ENCODE peak calls at places on chromosomes 6 and 20, in ten cellular contexts. D, H, Z, X, B, A, J, G, P and R are unnamed samples.

GRCh38 chr6:120056085-120056484 is 706.5 kb upstream of the MAN1A1 start:
- DNase-seq in D (no peak), H (no peak), Z (no peak), X (peak), B (peak), A (peak), J (no peak), G (no peak), P (peak), R (peak)

GRCh38 chr6:111763381-111763780 is 109.9 kb downstream of the FYN start:
- DNase-seq in D (no peak), H (peak), Z (no peak), X (no peak), B (no peak), A (peak), J (no peak), G (peak), P (no peak), R (no peak)

GRCh38 chr6:27753668-27754407 is 158.4 kb downstream of the OR2B2 start:
- DNase-seq in D (peak), H (no peak), Z (peak), X (peak), B (peak), A (peak), J (no peak), G (peak), P (peak), R (peak)

GRCh38 chr20:4135385-4136077 is 120.2 kb upstream of the RNF24 start:
- DNase-seq in D (peak), H (peak), Z (no peak), X (no peak), B (peak), A (peak), J (no peak), G (peak), P (no peak), R (peak)

GRCh38 chr6:107192739-107193296 is 77.5 kb upstream of the BEND3 start:
- DNase-seq in D (no peak), H (no peak), Z (no peak), X (no peak), B (no peak), A (no peak), J (no peak), G (no peak), P (no peak), R (no peak)

GRCh38 chr6:38542031-38542430 is 97.7 kb downstream of the BTBD9 start:
- DNase-seq in D (no peak), H (no peak), Z (no peak), X (no peak), B (no peak), A (peak), J (no peak), G (peak), P (no peak), R (peak)

GRCh38 chr6:37698264-37699137 is 818 bp upstream of the MDGA1 start:
- DNase-seq in D (peak), H (no peak), Z (peak), X (peak), B (peak), A (peak), J (no peak), G (peak), P (peak), R (no peak)

GRCh38 chr6:39260953-39261352 is 31.7 kb upstream of the KCNK5 start:
- DNase-seq in D (no peak), H (no peak), Z (no peak), X (no peak), B (no peak), A (no peak), J (no peak), G (no peak), P (no peak), R (no peak)

GRCh38 chr6:111552241-111552744 is 53.4 kb downstream of the TRAF3IP2 start:
- DNase-seq in D (peak), H (peak), Z (peak), X (peak), B (peak), A (peak), J (no peak), G (peak), P (peak), R (peak)

GRCh38 chr6:46584586-46584985 is 68.0 kb downstream of the CYP39A1 start:
- DNase-seq in D (no peak), H (no peak), Z (no peak), X (no peak), B (no peak), A (peak), J (no peak), G (no peak), P (no peak), R (peak)

GRCh38 chr6:24858154-24858801 is 59.6 kb upstream of the ARMH2 start:
- DNase-seq in D (no peak), H (no peak), Z (no peak), X (no peak), B (no peak), A (peak), J (no peak), G (no peak), P (no peak), R (peak)

GRCh38 chr20:50285376-50286173 is 94.9 kb downstream of the CEBPB start:
- DNase-seq in D (peak), H (no peak), Z (peak), X (no peak), B (no peak), A (peak), J (no peak), G (peak), P (no peak), R (peak)

GRCh38 chr6:3359091-3359752 is 97.6 kb downstream of the SLC22A23 start:
- DNase-seq in D (no peak), H (no peak), Z (no peak), X (no peak), B (no peak), A (no peak), J (no peak), G (peak), P (no peak), R (no peak)

GRCh38 chr20:58327211-58327610 is 17.7 kb downstream of the RAB22A start:
- DNase-seq in D (no peak), H (no peak), Z (no peak), X (no peak), B (no peak), A (no peak), J (no peak), G (no peak), P (no peak), R (no peak)

GRCh38 chr6:154356118-154356517 is 485 bp downstream of the IPCEF1 start:
- DNase-seq in D (no peak), H (no peak), Z (no peak), X (no peak), B (no peak), A (no peak), J (no peak), G (no peak), P (no peak), R (no peak)

GRCh38 chr6:131116755-131117360 is 18.4 kb upstream of the AKAP7 start:
- DNase-seq in D (no peak), H (no peak), Z (no peak), X (peak), B (no peak), A (peak), J (no peak), G (peak), P (peak), R (peak)

GRCh38 chr6:97813881-97814280 is 530.9 kb upstream of the MMS22L start:
- DNase-seq in D (no peak), H (no peak), Z (no peak), X (peak), B (no peak), A (no peak), J (no peak), G (no peak), P (no peak), R (no peak)

GRCh38 chr20:62500237-62500864 is 24.6 kb upstream of the GATA5 start:
- DNase-seq in D (peak), H (no peak), Z (peak), X (peak), B (no peak), A (peak), J (peak), G (peak), P (peak), R (peak)

GRCh38 chr20:2900845-2901592 is 27.7 kb downstream of the PTPRA start:
- DNase-seq in D (no peak), H (no peak), Z (no peak), X (no peak), B (no peak), A (no peak), J (no peak), G (no peak), P (no peak), R (no peak)

GRCh38 chr6:54970337-54970736 is 123.8 kb downstream of the FAM83B start:
- DNase-seq in D (no peak), H (no peak), Z (no peak), X (no peak), B (no peak), A (no peak), J (no peak), G (no peak), P (no peak), R (no peak)

GRCh38 chr6:148203281-148203925 is 139.2 kb upstream of the SASH1 start:
- DNase-seq in D (no peak), H (peak), Z (no peak), X (no peak), B (no peak), A (peak), J (no peak), G (peak), P (no peak), R (peak)

GRCh38 chr6:90103056-90103793 is 193.4 kb downstream of the BACH2 start:
- DNase-seq in D (no peak), H (no peak), Z (no peak), X (no peak), B (no peak), A (no peak), J (no peak), G (no peak), P (no peak), R (no peak)

GRCh38 chr6:57040011-57040410 is 6.5 kb upstream of the KIAA1586 start:
- DNase-seq in D (no peak), H (no peak), Z (no peak), X (peak), B (no peak), A (no peak), J (no peak), G (no peak), P (peak), R (peak)

GRCh38 chr6:157457787-157458186 is 76.8 kb downstream of the ZDHHC14 start:
- DNase-seq in D (no peak), H (no peak), Z (no peak), X (no peak), B (no peak), A (no peak), J (no peak), G (no peak), P (no peak), R (no peak)

GRCh38 chr6:36244641-36245280 is 25.1 kb upstream of the PNPLA1 start:
- DNase-seq in D (no peak), H (no peak), Z (no peak), X (peak), B (peak), A (no peak), J (no peak), G (peak), P (peak), R (no peak)

GRCh38 chr6:105621564-105622175 is 218.8 kb upstream of the PREP start:
- DNase-seq in D (no peak), H (no peak), Z (no peak), X (no peak), B (no peak), A (no peak), J (no peak), G (no peak), P (no peak), R (no peak)

GRCh38 chr6:101662111-101662897 is 268.8 kb downstream of the GRIK2 start:
- DNase-seq in D (no peak), H (no peak), Z (no peak), X (no peak), B (no peak), A (no peak), J (no peak), G (no peak), P (no peak), R (no peak)

GRCh38 chr20:34948030-34948429 is 7.6 kb downstream of the GSS start:
- DNase-seq in D (no peak), H (peak), Z (no peak), X (no peak), B (no peak), A (peak), J (no peak), G (peak), P (no peak), R (peak)

DNA sequence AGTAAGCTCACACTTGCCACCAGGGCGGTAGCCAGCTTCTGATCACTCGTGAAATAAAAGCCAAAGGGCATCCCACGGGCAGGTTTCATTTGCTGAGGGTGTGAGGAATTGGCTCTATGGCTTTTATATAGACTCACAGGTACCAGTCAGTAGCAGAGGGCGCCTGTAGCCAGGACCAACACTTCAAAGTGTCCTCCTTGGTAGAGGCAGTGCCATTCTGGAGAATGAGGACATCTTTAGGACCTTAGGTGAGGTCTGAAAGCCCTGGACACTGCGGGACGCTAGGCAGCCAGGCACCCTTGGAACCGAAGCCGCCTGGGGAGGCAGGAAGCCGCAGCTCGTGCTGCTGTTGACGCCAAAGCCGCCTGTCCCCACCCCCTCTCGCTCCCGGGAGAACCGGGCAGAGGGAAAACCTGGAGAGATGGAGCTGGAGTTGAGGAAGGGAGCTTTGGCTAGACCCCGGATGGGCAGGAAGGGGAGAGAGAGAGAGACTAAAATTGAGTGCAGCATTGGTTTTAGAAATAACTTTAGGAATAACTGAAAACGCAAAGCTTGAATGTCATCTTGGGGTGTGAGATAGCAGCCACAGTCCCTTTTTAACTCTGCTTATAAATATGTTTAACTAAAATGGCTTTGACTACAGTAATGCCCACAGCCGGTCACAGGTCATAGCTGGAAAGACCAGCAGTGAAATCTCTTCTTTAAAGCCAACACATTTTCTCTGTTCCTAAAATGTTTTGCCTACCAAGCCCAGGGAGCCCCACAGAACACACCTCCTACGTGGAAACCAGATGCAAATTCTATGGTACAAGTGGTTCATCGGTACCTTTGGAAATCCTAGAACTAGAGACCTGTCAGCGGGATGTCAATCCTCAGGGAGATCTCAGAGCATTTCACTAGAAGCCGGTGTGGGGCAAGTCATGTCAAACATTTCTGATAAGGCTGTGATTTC is 128.5 kb upstream of the CDYL start:
- DNase-seq in D (peak), H (no peak), Z (peak), X (peak), B (peak), A (peak), J (peak), G (peak), P (peak), R (peak)
- H3K4me3 ChIP-seq in D (peak), H (peak), Z (peak), X (peak), B (peak), A (peak), J (peak), G (peak), P (peak), R (peak)

GRCh38 chr20:60372282-60372681 is 414.1 kb downstream of the CDH26 start:
- DNase-seq in D (no peak), H (no peak), Z (no peak), X (no peak), B (no peak), A (no peak), J (no peak), G (no peak), P (no peak), R (no peak)

GRCh38 chr20:60372822-60373221 is 414.6 kb downstream of the CDH26 start:
- DNase-seq in D (no peak), H (no peak), Z (no peak), X (no peak), B (no peak), A (no peak), J (no peak), G (no peak), P (no peak), R (no peak)

GRCh38 chr20:60365882-60366281 is 407.7 kb downstream of the CDH26 start:
- DNase-seq in D (no peak), H (no peak), Z (no peak), X (no peak), B (no peak), A (no peak), J (no peak), G (no peak), P (no peak), R (no peak)

DNA sequence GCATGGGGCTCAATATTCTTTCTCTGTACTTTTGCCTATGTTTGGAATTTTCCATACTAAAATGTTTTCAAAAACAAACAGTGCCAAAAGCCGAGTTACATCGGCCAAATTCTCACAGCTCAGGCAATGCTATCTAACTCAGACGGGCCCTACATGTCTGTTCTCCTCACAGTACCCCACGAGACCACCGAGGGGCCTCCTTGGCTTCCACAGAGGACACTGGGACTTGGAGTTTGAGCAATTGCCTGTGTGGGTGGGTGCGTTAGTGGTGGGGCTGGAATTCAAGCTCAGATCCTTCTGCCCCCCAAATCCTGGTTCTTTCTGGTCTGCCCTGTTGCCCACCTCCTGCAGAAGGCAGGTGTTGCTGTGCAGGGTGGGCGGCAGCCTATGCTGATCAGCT is 413.2 kb downstream of the CDH26 start:
- DNase-seq in D (no peak), H (no peak), Z (no peak), X (no peak), B (no peak), A (no peak), J (no peak), G (no peak), P (peak), R (no peak)
- TF ChIP-seq CTCF in D (no peak), H (no peak), Z (no peak), X (peak), B (no peak), A (no peak), J (no peak), G (no peak), P (no peak), R (no peak)

DNA sequence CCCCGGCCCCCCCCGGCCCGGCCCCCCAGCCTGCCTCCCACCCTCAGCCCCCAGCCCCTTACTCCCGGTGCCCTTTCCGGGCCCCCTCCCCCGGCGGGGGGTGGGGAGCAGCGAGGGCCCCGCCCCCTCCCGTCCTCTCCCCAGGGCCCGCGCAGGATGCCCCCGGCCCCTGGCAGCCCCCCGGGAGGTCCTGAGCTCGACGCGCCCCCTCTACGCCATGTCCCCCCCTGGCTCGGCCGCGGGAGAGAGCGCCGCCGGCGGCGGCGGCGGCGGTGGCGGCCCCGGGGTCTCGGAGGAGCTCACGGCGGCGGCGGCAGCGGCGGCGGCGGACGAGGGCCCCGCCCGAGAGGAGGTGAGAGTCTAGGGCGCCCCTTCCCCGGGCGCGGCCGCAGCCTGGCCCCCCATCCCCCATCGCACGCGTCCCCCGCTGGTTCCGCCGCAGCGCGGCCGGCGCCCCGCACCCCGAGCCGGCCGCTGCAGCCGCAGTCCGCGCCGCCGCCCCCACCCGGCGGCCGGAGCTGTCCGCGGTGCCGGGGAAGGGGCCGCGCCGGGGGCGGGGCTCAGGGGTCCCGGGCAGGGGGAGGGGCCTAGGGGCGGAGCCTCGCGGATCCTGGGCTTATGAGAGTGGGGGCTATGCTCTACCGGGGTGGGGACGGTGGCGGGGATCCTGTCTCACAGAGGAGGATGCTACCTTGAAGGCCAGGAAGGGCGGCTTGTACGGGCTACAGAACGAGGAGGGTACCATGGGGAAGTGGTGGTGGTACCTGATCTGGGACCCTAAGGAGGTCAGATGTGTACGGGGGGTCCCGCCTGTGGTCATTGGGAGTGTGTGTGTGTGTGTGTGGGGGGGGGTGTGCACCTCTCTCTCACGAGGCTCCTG is 516 bp downstream of the TMEM151B start:
- DNase-seq in D (no peak), H (no peak), Z (no peak), X (peak), B (no peak), A (no peak), J (no peak), G (no peak), P (peak), R (no peak)
- H3K4me3 ChIP-seq in D (no peak), H (peak), Z (peak), X (peak), B (peak), A (no peak), J (peak), G (no peak), P (peak), R (no peak)

GRCh38 chr6:12391472-12391871 is 101.3 kb downstream of the EDN1 start:
- DNase-seq in D (no peak), H (no peak), Z (no peak), X (no peak), B (no peak), A (no peak), J (no peak), G (no peak), P (no peak), R (no peak)
- TF ChIP-seq CTCF in D (no peak), H (no peak), Z (no peak), X (no peak), B (no peak), A (no peak), J (no peak), G (no peak), P (no peak), R (no peak)

GRCh38 chr6:167000759-167001158 is 1.6 kb downstream of the CEP43 start:
- DNase-seq in D (no peak), H (no peak), Z (no peak), X (no peak), B (no peak), A (no peak), J (no peak), G (no peak), P (no peak), R (no peak)
- H3K4me3 ChIP-seq in D (no peak), H (peak), Z (no peak), X (peak), B (peak), A (no peak), J (no peak), G (no peak), P (peak), R (no peak)

DNA sequence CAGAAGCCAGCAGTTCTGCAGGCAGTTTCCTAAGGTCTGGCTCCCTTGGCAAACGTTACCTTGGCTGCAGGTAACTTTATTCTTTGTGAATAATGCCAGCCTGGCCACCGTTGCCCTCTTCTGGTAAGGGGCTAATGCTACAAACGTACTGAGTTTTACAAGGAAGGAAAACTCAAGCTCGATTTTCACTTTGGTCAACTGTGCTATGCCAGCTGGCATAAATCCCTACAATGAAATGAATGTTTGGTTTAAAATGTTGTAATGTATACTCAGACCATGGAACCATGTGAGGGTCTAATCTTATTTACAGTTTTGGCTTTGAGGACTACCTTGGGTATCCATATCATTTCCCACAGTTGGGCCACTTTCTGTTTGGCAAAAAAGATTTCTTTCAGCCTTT is 101.4 kb downstream of the SLX4IP start:
- DNase-seq in D (no peak), H (no peak), Z (no peak), X (peak), B (peak), A (peak), J (peak), G (peak), P (peak), R (peak)
- TF ChIP-seq CTCF in D (no peak), H (peak), Z (no peak), X (peak), B (peak), A (peak), J (peak), G (peak), P (peak), R (peak)